ENCODE peak calls at places on chromosomes 11 and 22, in ten cellular contexts. D is cardiac muscle cell, H is body of pancreas, M is prostate gland, S is ovary, B is hepatocyte, K is right cardiac atrium, L is sigmoid colon, U is tibial nerve, F is neuronal stem cell. W is an unnamed sample. For H3K27me3, the result is how much of the 10 kb centered on the place peaks cover.

GRCh38 chr11:61357233-61357893 is 4.3 kb downstream of the CYB561A3 start:
- DNase-seq in M (no peak), S (no peak), L (no peak), U (no peak), D (no peak), K (no peak), B (no peak), H (no peak), F (no peak), W (no peak)

GRCh38 chr11:71184421-71185210 is 67.8 kb downstream of the SHANK2 start:
- DNase-seq in B (no peak), H (no peak), F (no peak), K (no peak), S (no peak), L (peak), D (no peak), M (no peak), U (no peak), W (peak)

GRCh38 chr11:114236829-114237228 is 59.4 kb upstream of the NNMT start:
- DNase-seq in M (no peak), U (no peak), K (no peak), D (no peak), H (no peak), B (no peak), S (no peak), L (no peak), F (no peak), W (no peak)

GRCh38 chr11:90204832-90205646 is 17.8 kb downstream of the CHORDC1 start:
- DNase-seq in L (no peak), D (peak), H (no peak), S (no peak), K (no peak), B (peak), M (no peak), F (peak), U (no peak), W (no peak)

GRCh38 chr11:116948375-116948774 is 111.0 kb upstream of the APOA1 start:
- DNase-seq in D (no peak), K (no peak), F (no peak), M (no peak), L (no peak), U (no peak), S (no peak), H (no peak), B (no peak), W (no peak)

GRCh38 chr11:68659158-68659921 is 25.0 kb upstream of the GAL start:
- DNase-seq in B (peak), K (peak), D (no peak), M (peak), F (no peak), L (peak), S (peak), U (peak), H (no peak), W (no peak)

GRCh38 chr11:12069053-12069676 is 41.2 kb upstream of the MICAL2 start:
- DNase-seq in B (no peak), U (no peak), H (no peak), K (no peak), L (peak), F (no peak), M (no peak), S (no peak), D (no peak), W (peak)

GRCh38 chr11:41116970-41117369 is 342.5 kb downstream of the LRRC4C start:
- DNase-seq in U (no peak), B (no peak), H (no peak), M (no peak), L (no peak), D (peak), F (no peak), K (no peak), S (no peak), W (no peak)

GRCh38 chr11:57294225-57295131 is 30.3 kb downstream of the TNKS1BP1 start:
- DNase-seq in B (no peak), U (no peak), M (peak), F (no peak), D (no peak), H (no peak), K (no peak), L (no peak), S (no peak), W (no peak)

GRCh38 chr11:11510939-11511338 is 110.9 kb downstream of the GALNT18 start:
- DNase-seq in F (peak), H (no peak), B (no peak), U (peak), D (no peak), M (peak), K (no peak), S (no peak), L (peak), W (no peak)

GRCh38 chr11:1206391-1207271 is 16.2 kb upstream of the MUC5B start:
- DNase-seq in L (peak), S (no peak), K (no peak), B (no peak), D (no peak), F (no peak), H (peak), M (no peak), U (no peak), W (no peak)

GRCh38 chr11:15819679-15820286 is 536.6 kb downstream of the SOX6 start:
- DNase-seq in M (peak), K (peak), U (peak), H (peak), S (peak), B (peak), D (peak), L (peak), F (no peak), W (no peak)

GRCh38 chr11:15747671-15748070 is 608.7 kb downstream of the SOX6 start:
- DNase-seq in U (no peak), F (no peak), K (no peak), B (no peak), M (no peak), S (no peak), L (no peak), H (no peak), D (no peak), W (no peak)

GRCh38 chr11:10429526-10429925 is 25.5 kb upstream of the AMPD3 start:
- DNase-seq in K (no peak), D (no peak), U (no peak), H (no peak), S (no peak), F (no peak), B (no peak), L (no peak), M (no peak), W (no peak)

GRCh38 chr11:7577883-7578242 is 64.1 kb downstream of the PPFIBP2 start:
- DNase-seq in D (no peak), K (no peak), L (no peak), U (no peak), M (peak), H (no peak), B (peak), F (no peak), S (no peak), W (no peak)

GRCh38 chr22:38865201-38866023 is 6.6 kb downstream of the CBX6 start:
- DNase-seq in K (no peak), B (peak), D (no peak), H (no peak), M (no peak), F (no peak), U (no peak), L (peak), S (peak), W (no peak)

GRCh38 chr11:128467610-128468041 is 119.7 kb downstream of the ETS1 start:
- DNase-seq in L (peak), H (no peak), B (peak), D (no peak), F (no peak), S (no peak), M (no peak), K (peak), U (no peak), W (peak)

GRCh38 chr22:19875531-19876313 is 21.0 kb upstream of the GNB1L start:
- DNase-seq in F (no peak), S (peak), U (no peak), L (peak), H (peak), B (no peak), D (no peak), K (peak), M (no peak), W (peak)

GRCh38 chr11:73750238-73750637 is 10.6 kb downstream of the RAB6A start:
- DNase-seq in D (no peak), H (no peak), L (no peak), U (no peak), K (no peak), B (no peak), S (no peak), M (no peak), F (no peak), W (no peak)

GRCh38 chr11:1150769-1151365 is 6.9 kb upstream of the MUC5AC start:
- DNase-seq in H (no peak), K (peak), S (no peak), L (no peak), D (no peak), B (peak), U (peak), M (no peak), F (no peak), W (no peak)

GRCh38 chr11:65814960-65815565 is 18.7 kb upstream of the SNX32 start:
- DNase-seq in D (no peak), H (no peak), B (no peak), F (no peak), S (no peak), M (no peak), K (no peak), L (no peak), U (no peak), W (no peak)

GRCh38 chr11:12893787-12894672 is 115.1 kb upstream of the RASSF10 start:
- DNase-seq in H (peak), B (peak), U (peak), F (peak), L (peak), K (peak), D (peak), M (peak), S (peak), W (peak)

DNA sequence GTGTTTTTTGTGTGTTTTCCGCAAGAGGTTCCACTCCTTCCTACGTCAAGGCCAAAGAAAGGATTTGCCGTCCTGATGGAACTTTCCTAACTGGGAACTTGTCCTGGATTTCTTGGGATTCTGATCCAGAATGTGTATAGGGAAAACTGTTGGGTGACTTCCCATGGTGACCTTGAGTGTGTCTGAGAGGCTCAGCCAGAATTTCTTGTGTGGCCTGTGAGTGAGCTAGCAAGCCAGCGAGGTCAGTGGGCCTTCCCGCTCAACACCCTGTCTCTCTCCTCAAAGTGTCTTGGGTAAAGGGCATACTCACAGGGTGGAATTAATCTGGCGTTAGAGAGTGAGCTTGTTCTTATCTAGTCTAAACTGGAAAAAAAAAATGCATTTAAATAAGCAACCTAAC is 20.3 kb downstream of the ZNRF3 start:
- DNase-seq in B (no peak), D (peak), K (peak), M (no peak), L (peak), F (no peak), S (peak), U (no peak), H (peak), W (no peak)
- H3K27ac ChIP-seq in B (peak), D (peak), K (peak), M (peak), L (peak), F (no peak), S (peak), U (peak), H (peak), W (peak)

GRCh38 chr22:22362939-22363338 is 118.4 kb downstream of the VPREB1 start:
- DNase-seq in H (no peak), L (no peak), U (no peak), B (no peak), D (no peak), M (no peak), S (no peak), F (no peak), K (no peak), W (no peak)
- H3K27me3 ChIP-seq in H (under half), L (under half), U (under half), B (under half), D (under half), M (under half), S (under half), F (under half), K (under half), W (under half)

GRCh38 chr11:115459563-115459962 is 44.7 kb downstream of the CADM1 start:
- DNase-seq in B (no peak), L (no peak), F (no peak), M (no peak), D (no peak), K (no peak), H (no peak), S (no peak), U (no peak), W (no peak)
- H3K4me3 ChIP-seq in B (no peak), L (no peak), F (no peak), M (no peak), D (no peak), K (no peak), H (no peak), S (no peak), U (no peak), W (no peak)

GRCh38 chr11:111745719-111746504 is 20.3 kb downstream of the PPP2R1B start:
- DNase-seq in D (no peak), B (no peak), S (no peak), U (no peak), F (no peak), M (no peak), K (no peak), H (no peak), L (no peak), W (no peak)
- H3K27ac ChIP-seq in D (no peak), B (no peak), S (peak), U (no peak), F (no peak), M (no peak), K (no peak), H (no peak), L (peak), W (peak)

GRCh38 chr22:48579915-48580279 is 1247.8 kb downstream of the BRD1 start:
- DNase-seq in F (no peak), L (no peak), K (peak), H (no peak), S (no peak), U (no peak), M (no peak), D (no peak), B (no peak), W (no peak)
- H3K27me3 ChIP-seq in F (under half), L (under half), K (under half), H (under half), S (under half), U (under half), M (under half), D (under half), B (under half), W (under half)

W was measured in ascending aorta.